ENCODE peak calls at places on chromosomes 13 and 19, in five cellular contexts. L is IMR-90, H is ascending aorta, R is OCI-LY7, F is left lung. B is an unnamed sample.

GRCh38 chr19:38737297-38737865 is 6.9 kb downstream of the CAPN12 start:
- DNase-seq in R (no peak), H (no peak), L (no peak), F (no peak), B (peak)

GRCh38 chr19:8592231-8593009 is 15.2 kb upstream of the MYO1F start:
- DNase-seq in L (peak), H (peak), F (peak), R (peak), B (peak)

GRCh38 chr13:101397742-101398141 is 18.6 kb downstream of the NALCN start:
- DNase-seq in F (no peak), R (no peak), L (peak), H (no peak), B (no peak)

GRCh38 chr13:54574791-54575190 is 1546.2 kb downstream of the OLFM4 start:
- DNase-seq in F (no peak), H (no peak), R (no peak), L (no peak), B (no peak)

GRCh38 chr19:10651821-10652220 is 2.3 kb upstream of the ILF3 start:
- DNase-seq in F (no peak), H (no peak), L (no peak), R (peak), B (no peak)

GRCh38 chr13:100138859-100139491 is 50.1 kb downstream of the PCCA start:
- DNase-seq in L (no peak), F (no peak), H (no peak), R (no peak), B (no peak)

GRCh38 chr13:72808917-72809500 is 27.1 kb downstream of the PIBF1 start:
- DNase-seq in R (peak), H (no peak), L (peak), F (no peak), B (peak)

GRCh38 chr19:35936738-35937268 is 629 bp downstream of the LRFN3 start:
- DNase-seq in F (no peak), R (no peak), L (no peak), H (no peak), B (no peak)

GRCh38 chr13:112880976-112881540 is 88.0 kb upstream of the MCF2L start:
- DNase-seq in R (no peak), L (no peak), F (peak), H (no peak), B (no peak)

GRCh38 chr19:49860716-49861100 is 6.7 kb downstream of the PNKP start:
- DNase-seq in L (no peak), R (no peak), F (peak), H (no peak), B (no peak)

GRCh38 chr13:99960663-99961440 is 10.7 kb downstream of the ZIC5 start:
- DNase-seq in F (no peak), H (no peak), R (no peak), L (no peak), B (no peak)

GRCh38 chr19:53809518-53810186 is 14.5 kb downstream of the NLRP12 start:
- DNase-seq in R (no peak), H (no peak), F (no peak), L (no peak), B (no peak)

GRCh38 chr13:66099825-66100224 is 1130.3 kb downstream of the PCDH9 start:
- DNase-seq in H (no peak), F (peak), R (no peak), L (no peak), B (no peak)

GRCh38 chr13:84654654-84655244 is 772.5 kb upstream of the SLITRK1 start:
- DNase-seq in H (no peak), F (no peak), R (no peak), L (no peak), B (peak)

GRCh38 chr13:50244355-50244912 is 229.2 kb downstream of the KCNRG start:
- DNase-seq in R (no peak), L (no peak), H (no peak), F (no peak), B (peak)

GRCh38 chr13:106373304-106373988 is 162.0 kb downstream of the EFNB2 start:
- DNase-seq in F (no peak), R (peak), L (no peak), H (no peak), B (peak)

GRCh38 chr13:100274942-100275506 is 186.1 kb downstream of the PCCA start:
- DNase-seq in F (peak), H (no peak), L (peak), R (no peak), B (no peak)

GRCh38 chr13:52921194-52921593 is 72.8 kb upstream of the PCDH8 start:
- DNase-seq in H (no peak), R (peak), F (no peak), L (no peak), B (peak)

GRCh38 chr13:93227280-93227905 is 786 bp downstream of the GPC6 start:
- DNase-seq in H (no peak), F (peak), R (no peak), L (peak), B (no peak)

GRCh38 chr19:4473708-4474503 is 1.8 kb downstream of the HDGFL2 start:
- DNase-seq in F (no peak), L (no peak), H (no peak), R (no peak), B (no peak)

GRCh38 chr13:75495938-75496337 is 14.0 kb upstream of the TBC1D4 start:
- DNase-seq in F (no peak), L (peak), R (no peak), H (no peak), B (no peak)

GRCh38 chr13:112325941-112326645 is 50.1 kb upstream of the SPACA7 start:
- DNase-seq in H (no peak), R (no peak), L (no peak), F (no peak), B (no peak)

GRCh38 chr13:105090244-105090643 is 1445.2 kb downstream of the EFNB2 start:
- DNase-seq in R (no peak), L (no peak), H (no peak), F (no peak), B (no peak)

GRCh38 chr19:50287331-50287730 is 41.8 kb downstream of the KCNC3 start:
- DNase-seq in R (no peak), F (no peak), L (no peak), H (no peak), B (no peak)

GRCh38 chr19:17720487-17720839 is 1.2 kb downstream of the MAP1S start:
- DNase-seq in F (no peak), R (no peak), L (no peak), H (no peak), B (no peak)

GRCh38 chr19:17718988-17719711 is at the start of gene MAP1S:
- DNase-seq in R (peak), L (peak), F (peak), H (no peak), B (peak)

GRCh38 chr19:17718467-17718987 is 753 bp upstream of the MAP1S start:
- DNase-seq in R (no peak), L (no peak), H (no peak), F (no peak), B (peak)

GRCh38 chr19:17719730-17720486 is 628 bp downstream of the MAP1S start:
- DNase-seq in F (peak), R (no peak), L (no peak), H (no peak), B (peak)

GRCh38 chr19:17716309-17716929 is 2.9 kb upstream of the MAP1S start:
- DNase-seq in R (peak), F (no peak), L (no peak), H (no peak), B (no peak)
- TF ChIP-seq CTCF in R (peak), F (no peak), L (no peak), H (no peak), B (peak)

DNA sequence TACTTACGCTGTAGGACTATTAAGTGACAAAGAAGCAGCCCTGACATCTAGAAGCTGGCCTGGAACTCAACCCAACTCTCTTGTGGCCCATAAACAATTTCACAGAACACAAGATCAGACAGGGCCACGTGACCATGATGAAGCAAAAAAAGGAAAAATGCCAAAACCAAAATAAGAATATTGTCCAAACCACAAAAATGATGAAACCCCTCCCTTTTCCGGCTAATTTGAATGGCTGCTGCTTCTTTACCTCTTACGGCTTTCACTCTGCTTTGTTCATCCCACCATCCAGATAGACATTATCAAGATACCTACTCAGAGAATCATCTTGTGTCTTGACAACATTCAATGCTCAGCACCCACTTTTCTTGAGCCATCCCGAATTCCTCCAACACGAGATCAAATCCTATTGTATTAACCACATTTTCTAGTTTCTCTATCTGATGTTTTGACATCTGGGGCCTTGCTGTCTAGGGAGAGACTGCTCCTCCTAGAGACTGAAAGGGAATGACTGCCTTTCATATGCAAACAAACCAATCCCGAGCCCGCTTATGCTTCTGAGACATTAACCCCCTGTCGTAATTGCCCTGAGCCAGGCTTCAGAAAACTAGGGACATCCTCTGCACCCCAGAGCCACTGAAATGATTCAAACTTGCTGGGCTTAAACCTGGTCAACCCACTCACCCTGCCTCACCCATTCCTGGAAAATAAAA is 186.3 kb downstream of the TDRD3 start:
- DNase-seq in L (peak), F (no peak), H (no peak), R (no peak), B (no peak)
- H3K4me3 ChIP-seq in L (no peak), F (no peak), H (no peak), R (no peak), B (no peak)

GRCh38 chr19:12938536-12939291 is at the start of gene CALR:
- DNase-seq in L (no peak), H (no peak), F (no peak), R (peak), B (peak)
- TF ChIP-seq CTCF in L (peak), H (peak), F (no peak), R (peak), B (peak)

GRCh38 chr19:17681505-17682125 is 6.5 kb downstream of the UNC13A start:
- DNase-seq in R (peak), F (no peak), L (peak), H (no peak), B (peak)

GRCh38 chr19:17680235-17680722 is 7.9 kb downstream of the UNC13A start:
- DNase-seq in H (peak), R (peak), F (peak), L (peak), B (peak)

GRCh38 chr19:17682273-17682672 is 5.9 kb downstream of the UNC13A start:
- DNase-seq in R (no peak), L (no peak), F (no peak), H (no peak), B (no peak)

GRCh38 chr19:17678836-17679235 is 9.3 kb downstream of the UNC13A start:
- DNase-seq in F (no peak), H (no peak), L (no peak), R (no peak), B (no peak)

DNA sequence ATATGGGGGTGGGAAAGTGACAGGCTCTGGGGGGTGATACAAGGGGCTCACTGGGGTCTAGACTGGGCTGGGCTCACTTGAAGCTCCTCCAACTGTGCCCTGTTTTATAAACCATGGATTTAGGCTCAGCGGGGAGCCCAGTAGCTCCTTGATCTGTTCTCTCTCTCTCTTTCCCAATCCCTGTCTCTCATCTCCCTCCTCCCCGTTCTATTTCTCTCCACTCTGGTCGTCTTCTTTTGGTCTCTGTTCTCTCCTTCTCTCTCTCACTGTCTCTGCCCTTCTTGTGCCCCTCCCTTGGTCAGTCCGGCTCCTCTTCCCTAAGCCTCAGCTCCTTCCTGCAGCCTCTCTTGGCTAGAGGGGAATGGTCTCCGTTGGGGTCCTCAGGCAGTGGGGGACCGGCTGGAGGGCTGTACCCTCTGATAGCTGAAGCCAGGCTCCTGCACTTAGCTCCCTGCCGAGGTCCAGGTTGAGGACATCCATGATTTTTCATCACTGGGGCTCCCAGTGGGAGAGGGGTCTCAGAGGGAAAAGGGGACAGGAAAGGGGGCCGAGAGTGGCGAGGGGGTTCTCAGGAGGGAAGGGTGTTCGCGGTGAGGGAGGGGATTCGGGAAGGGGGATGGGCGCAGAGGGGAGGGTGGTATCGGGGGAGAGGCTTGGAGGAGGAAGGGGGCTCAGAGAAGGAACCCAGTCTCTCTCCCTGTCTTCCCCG is 8.5 kb downstream of the UNC13A start:
- DNase-seq in L (no peak), R (no peak), F (no peak), H (no peak), B (no peak)
- H3K4me3 ChIP-seq in L (no peak), R (no peak), F (peak), H (peak), B (peak)

DNA sequence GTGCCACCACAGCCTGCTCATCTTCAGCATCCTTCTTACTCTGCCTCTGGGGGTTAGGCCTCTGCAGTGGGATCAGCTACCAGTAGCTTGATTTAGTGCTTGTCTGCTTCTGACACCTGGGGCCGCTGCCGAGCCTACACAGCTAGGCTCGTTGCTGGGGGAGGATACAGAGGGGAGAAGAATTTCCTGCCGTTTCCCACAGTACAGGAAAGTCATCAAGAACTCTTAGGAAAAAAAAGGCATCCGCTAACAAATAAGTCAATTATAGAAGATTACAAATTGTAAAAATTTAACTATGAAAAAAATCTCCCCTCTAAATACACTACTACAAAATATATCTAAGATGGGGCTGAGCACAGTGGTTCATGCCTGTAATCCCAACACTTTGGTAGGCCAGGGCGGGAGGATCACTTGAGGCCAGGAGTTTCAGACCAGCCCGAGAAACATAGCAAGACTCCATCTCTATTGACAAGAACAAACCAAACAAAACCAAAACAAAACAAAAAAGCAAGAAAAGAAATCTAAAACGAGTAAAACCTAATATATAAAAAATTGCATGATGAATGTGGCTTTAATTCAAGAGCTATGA is 26.7 kb downstream of the LATS2 start:
- DNase-seq in R (no peak), F (no peak), L (no peak), H (no peak), B (no peak)
- TF ChIP-seq CTCF in R (no peak), F (no peak), L (peak), H (no peak), B (no peak)

DNA sequence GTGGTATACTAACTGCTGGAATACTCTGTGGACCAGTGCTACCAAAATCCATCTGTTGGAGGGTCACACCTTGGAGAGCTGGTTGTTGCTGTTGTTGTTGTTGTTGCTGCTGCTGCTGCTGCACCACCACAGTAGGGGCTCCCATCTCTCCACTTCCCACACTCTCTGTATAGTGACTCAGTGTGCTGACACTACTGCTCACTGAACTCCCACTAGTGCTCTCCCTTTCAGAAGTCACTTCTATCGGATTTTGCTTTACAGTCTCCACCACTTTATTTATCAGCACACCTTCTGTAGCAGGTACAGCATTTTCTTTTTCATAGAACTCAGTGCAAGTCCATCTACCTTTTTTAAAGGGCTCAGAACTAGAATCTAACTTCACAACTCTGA is 1.7 kb downstream of the TSC22D1 start:
- DNase-seq in F (no peak), R (no peak), H (no peak), L (peak), B (no peak)
- H3K4me3 ChIP-seq in F (no peak), R (no peak), H (peak), L (peak), B (no peak)

B was measured in GM12865.